ENCODE peak calls at places on chromosome 2, in four cellular contexts. J is NCI-H2081 treated with DMSO at 0.1 percent for 48 hours, W is tibial artery, K is HFFc6. Z is an unnamed sample.

GRCh38 chr2:221465776-221466175 is 106.3 kb downstream of the EPHA4 start:
- DNase-seq in J (no peak), W (no peak), K (no peak), Z (no peak)

GRCh38 chr2:31556921-31557320 is 23.8 kb downstream of the SRD5A2 start:
- DNase-seq in J (no peak), K (no peak), W (no peak), Z (no peak)

GRCh38 chr2:225493420-225494099 is 94.0 kb downstream of the NYAP2 start:
- DNase-seq in K (no peak), J (no peak), W (no peak), Z (no peak)

GRCh38 chr2:82182270-82182669 is 1877.7 kb upstream of the LRRTM1 start:
- DNase-seq in J (no peak), K (no peak), W (no peak), Z (no peak)

GRCh38 chr2:64820901-64821300 is 167.2 kb upstream of the SERTAD2 start:
- DNase-seq in K (no peak), W (no peak), J (no peak), Z (no peak)

GRCh38 chr2:38957972-38958371 is 68.3 kb downstream of the ARHGEF33 start:
- DNase-seq in W (no peak), K (no peak), J (no peak), Z (no peak)

GRCh38 chr2:211225784-211226183 is 669.4 kb downstream of the CPS1 start:
- DNase-seq in J (no peak), K (no peak), W (no peak), Z (no peak)

GRCh38 chr2:116510117-116510671 is 1304.3 kb upstream of the DDX18 start:
- DNase-seq in J (peak), W (no peak), K (no peak), Z (no peak)

GRCh38 chr2:119338826-119339561 is 27.6 kb downstream of the C2orf76 start:
- DNase-seq in K (no peak), J (no peak), W (no peak), Z (no peak)

GRCh38 chr2:46770622-46771021 is 145.0 kb downstream of the MCFD2 start:
- DNase-seq in J (no peak), W (no peak), K (peak), Z (peak)

GRCh38 chr2:226475650-226476049 is 324.0 kb downstream of the IRS1 start:
- DNase-seq in J (no peak), K (peak), W (no peak), Z (peak)

Z was measured in brain microvascular endothelial cell.